ENCODE peak calls at places on chromosomes 12 and 14, in five cellular contexts. H is Caco-2, Q is right atrium auricular region, N is body of pancreas, L is BE2C. K is an unnamed sample. For H3K27me3, the result is how much of the 10 kb centered on the place peaks cover.

GRCh38 chr12:59695379-59695778 is 99.5 kb downstream of the SLC16A7 start:
- DNase-seq in H (no peak), Q (no peak), L (no peak), N (no peak), K (no peak)

GRCh38 chr12:4270670-4271432 is 2.7 kb upstream of the CCND2 start:
- DNase-seq in L (no peak), H (no peak), N (peak), Q (peak), K (no peak)

GRCh38 chr12:106986625-106987389 is at the start of gene MTERF2:
- DNase-seq in Q (peak), H (peak), N (peak), L (peak), K (peak)

GRCh38 chr12:127479256-127479655 is 787.7 kb upstream of the TMEM132C start:
- DNase-seq in L (no peak), N (no peak), Q (no peak), H (no peak), K (no peak)

GRCh38 chr14:37583358-37584210 is 11.5 kb downstream of the FOXA1 start:
- DNase-seq in Q (no peak), N (no peak), L (no peak), H (peak), K (no peak)

GRCh38 chr14:77883479-77884238 is 83.8 kb downstream of the ADCK1 start:
- DNase-seq in Q (no peak), L (peak), N (no peak), H (no peak), K (no peak)

GRCh38 chr12:21801522-21802288 is 27.2 kb upstream of the KCNJ8 start:
- DNase-seq in N (no peak), H (no peak), Q (no peak), L (no peak), K (no peak)

GRCh38 chr12:71589478-71589881 is 74.2 kb downstream of the ZFC3H1 start:
- DNase-seq in H (no peak), Q (no peak), N (no peak), L (no peak), K (no peak)

GRCh38 chr14:34043627-34044372 is 92.9 kb upstream of the EGLN3 start:
- DNase-seq in H (peak), Q (no peak), N (no peak), L (no peak), K (no peak)

GRCh38 chr12:48019639-48020265 is 15.5 kb upstream of the COL2A1 start:
- DNase-seq in N (no peak), Q (no peak), H (no peak), L (no peak), K (no peak)

GRCh38 chr14:30779210-30779609 is 95.1 kb upstream of the COCH start:
- DNase-seq in H (no peak), L (no peak), N (no peak), Q (no peak), K (no peak)

GRCh38 chr14:104320611-104321086 is 182.3 kb downstream of the KIF26A start:
- DNase-seq in H (no peak), Q (no peak), N (no peak), L (no peak), K (no peak)

GRCh38 chr14:41605550-41606248 is 977 bp upstream of the LRFN5 start:
- DNase-seq in L (no peak), N (no peak), H (no peak), Q (no peak), K (no peak)

GRCh38 chr14:50047274-50047676 is 69.1 kb downstream of the VCPKMT start:
- DNase-seq in H (peak), N (peak), L (peak), Q (no peak), K (no peak)

GRCh38 chr14:77603654-77604270 is 12.7 kb downstream of the SPTLC2 start:
- DNase-seq in H (peak), L (peak), Q (no peak), N (no peak), K (no peak)

GRCh38 chr14:50821471-50822464 is 9.2 kb downstream of the NIN start:
- DNase-seq in Q (no peak), H (no peak), N (no peak), L (no peak), K (no peak)

GRCh38 chr12:46659844-46660243 is 166.0 kb downstream of the SLC38A4 start:
- DNase-seq in L (no peak), H (no peak), N (no peak), Q (no peak), K (no peak)

GRCh38 chr14:101851716-101852395 is 90.3 kb downstream of the PPP2R5C start:
- DNase-seq in N (no peak), L (no peak), H (no peak), Q (no peak), K (no peak)

GRCh38 chr12:95169368-95169767 is 47.9 kb downstream of the FGD6 start:
- DNase-seq in Q (no peak), H (peak), N (peak), L (no peak), K (peak)

GRCh38 chr14:61342486-61342885 is 21.1 kb downstream of the PRKCH start:
- DNase-seq in Q (no peak), N (no peak), H (no peak), L (no peak), K (no peak)

GRCh38 chr14:68574906-68575305 is 218.0 kb downstream of the ZFP36L1 start:
- DNase-seq in Q (no peak), H (no peak), L (no peak), N (no peak), K (no peak)

GRCh38 chr14:55356913-55357312 is 54.7 kb downstream of the ATG14 start:
- DNase-seq in L (no peak), H (peak), Q (no peak), N (no peak), K (no peak)

GRCh38 chr12:131985145-131985875 is 35.6 kb downstream of the EP400 start:
- DNase-seq in H (no peak), Q (peak), L (no peak), N (no peak), K (no peak)

GRCh38 chr12:118855858-118856257 is 125.5 kb upstream of the SRRM4 start:
- DNase-seq in N (no peak), L (no peak), Q (no peak), H (no peak), K (no peak)

GRCh38 chr12:118853634-118854033 is 127.7 kb upstream of the SRRM4 start:
- DNase-seq in L (no peak), H (peak), N (no peak), Q (no peak), K (no peak)

DNA sequence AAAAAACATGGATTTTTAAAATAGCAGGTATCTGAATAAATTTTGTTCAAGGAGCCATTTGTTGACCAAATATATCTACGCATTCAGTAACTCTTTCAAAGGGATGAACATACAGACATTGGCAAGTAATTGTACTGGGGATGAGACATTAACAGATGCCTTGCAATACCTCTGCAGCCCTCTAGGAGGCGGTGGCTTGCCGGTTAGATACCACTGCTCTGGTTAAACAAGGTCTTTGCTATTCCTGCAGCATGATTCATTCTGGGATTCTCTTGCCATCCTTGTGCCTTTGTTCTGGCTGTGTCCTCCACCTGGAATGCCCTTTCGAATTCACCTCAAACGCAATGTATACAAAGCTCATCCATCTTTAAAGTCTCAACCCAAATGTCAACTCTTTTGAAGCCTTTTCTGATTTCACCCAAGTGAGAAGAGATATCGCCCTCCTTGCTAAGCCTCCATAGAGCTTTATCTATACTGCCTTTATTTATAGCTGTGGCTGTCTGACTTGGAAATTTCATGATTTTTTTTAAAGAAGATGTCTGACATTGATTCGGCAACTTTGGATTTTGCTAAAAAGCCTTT is 131.0 kb upstream of the SRRM4 start:
- DNase-seq in L (peak), Q (no peak), N (no peak), H (peak), K (no peak)
- TF ChIP-seq CTCF in L (peak), Q (no peak), N (peak), H (peak), K (peak)

DNA sequence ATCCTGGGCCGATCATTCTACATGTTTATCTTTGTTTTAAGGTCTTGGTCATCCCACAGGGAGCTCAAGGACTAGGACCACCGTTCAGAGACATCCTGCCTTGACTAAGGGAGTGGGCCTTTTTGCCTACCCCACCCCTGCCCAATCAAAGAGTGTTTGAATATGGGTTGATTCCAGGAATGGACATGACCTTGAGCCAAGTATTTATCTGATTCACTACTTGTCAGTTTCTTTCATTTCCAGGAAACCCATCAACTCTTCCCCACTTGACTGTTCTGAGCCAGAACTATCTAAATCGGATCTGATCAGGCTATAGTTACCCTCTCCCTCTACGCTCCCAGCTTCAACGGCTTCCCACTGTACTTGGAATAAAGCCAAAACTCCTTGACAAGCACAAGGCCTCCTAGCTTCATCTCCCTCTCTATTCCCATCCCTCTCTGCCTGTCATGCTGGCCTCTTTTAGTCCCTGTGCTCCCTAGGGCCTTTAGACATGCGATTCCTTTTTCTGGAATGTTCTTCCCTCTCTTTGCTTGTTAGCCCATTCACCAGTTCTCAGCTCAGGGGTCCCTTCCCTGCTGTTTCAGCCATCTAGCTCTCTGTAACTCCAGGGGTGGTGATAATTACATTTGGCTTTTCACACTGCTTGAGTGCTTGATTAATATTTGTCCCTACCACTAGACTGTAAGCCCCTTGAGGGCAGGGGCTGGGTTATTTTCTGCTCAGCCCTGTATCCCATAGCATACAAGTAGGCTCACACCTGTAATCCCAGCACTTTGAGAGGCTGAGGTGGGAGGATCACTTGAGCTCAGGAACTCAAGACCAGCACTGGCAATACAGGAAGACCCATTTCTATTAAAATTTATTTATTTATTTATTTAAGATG is 5.5 kb upstream of the ITPK1 start:
- DNase-seq in L (no peak), H (no peak), Q (no peak), N (no peak), K (no peak)
- H3K27me3 ChIP-seq in L (under half), H (under half), Q (under half), N (under half), K (under half)

GRCh38 chr12:120495189-120495722 is 657 bp upstream of the DYNLL1 start:
- DNase-seq in N (no peak), Q (no peak), L (no peak), H (no peak), K (no peak)

GRCh38 chr12:120497524-120498150 is 1.7 kb downstream of the DYNLL1 start:
- DNase-seq in H (no peak), N (no peak), L (no peak), Q (no peak), K (no peak)

GRCh38 chr12:120498870-120499515 is 3.1 kb downstream of the DYNLL1 start:
- DNase-seq in H (no peak), N (no peak), L (no peak), Q (no peak), K (no peak)

GRCh38 chr12:120495723-120496352 is at the start of gene DYNLL1:
- DNase-seq in N (peak), H (peak), L (peak), Q (peak), K (peak)

GRCh38 chr12:120496353-120497340 is 734 bp downstream of the DYNLL1 start:
- DNase-seq in Q (peak), N (peak), H (peak), L (peak), K (no peak)
- TF ChIP-seq CTCF in Q (no peak), N (no peak), H (no peak), L (no peak), K (peak)

GRCh38 chr12:113154351-113154973 is 4.9 kb downstream of the CFAP73 start:
- DNase-seq in H (no peak), L (peak), N (peak), Q (no peak), K (no peak)
- H3K27me3 ChIP-seq in H (under half), L (under half), N (under half), Q (under half), K (under half)

GRCh38 chr12:28237423-28237822 is 47.2 kb downstream of the CCDC91 start:
- DNase-seq in N (no peak), L (no peak), Q (no peak), H (peak), K (no peak)
- TF ChIP-seq CTCF in N (no peak), L (peak), Q (no peak), H (peak), K (peak)

GRCh38 chr12:133120385-133121191 is 9.5 kb downstream of the ZNF891 start:
- DNase-seq in N (no peak), L (no peak), H (no peak), Q (no peak), K (no peak)
- H3K27me3 ChIP-seq in N (under half), L (under half), H (under half), Q (under half), K (under half)

GRCh38 chr12:109393437-109394345 is 46.0 kb downstream of the MYO1H start:
- DNase-seq in N (peak), H (peak), Q (no peak), L (peak), K (peak)
- TF ChIP-seq CTCF in N (peak), H (peak), Q (peak), L (peak), K (peak)

DNA sequence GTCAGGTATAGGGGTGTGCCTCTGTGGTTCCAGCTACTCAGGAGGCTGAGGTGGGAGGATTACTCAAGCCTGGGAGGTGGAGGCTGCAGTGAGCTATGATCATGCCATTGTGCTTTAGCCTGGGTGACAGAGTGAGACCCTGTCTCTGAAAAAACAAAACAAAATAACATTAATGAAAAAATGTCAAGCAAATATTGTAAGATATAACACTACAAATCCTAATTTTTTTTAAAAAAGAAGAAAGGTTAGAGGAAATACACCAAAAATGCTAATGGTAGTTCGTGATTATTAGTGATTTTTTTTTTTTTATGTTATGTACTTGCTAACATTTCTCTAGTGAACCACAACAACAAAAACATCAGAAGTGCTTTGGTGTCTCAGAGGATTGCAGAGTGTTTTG is 47.7 kb downstream of the TSPAN9 start:
- DNase-seq in L (no peak), N (no peak), H (no peak), Q (no peak), K (no peak)
- H3K27me3 ChIP-seq in L (under half), N (under half), H (under half), Q (under half), K (under half)

K was measured in kidney epithelial cell.